ENCODE peak calls at places on chromosome 3, in five cellular contexts. V is hippocampal formation, L is kidney, T is thoracic aorta, X is mammary epithelial cell. H is an unnamed sample.
A peak's percentile ranks its signal among the peaks of the same experiment; 100 is the strongest.

GRCh38 chr3:36365829-36366228 is 14.5 kb upstream of the STAC start:
- DNase-seq in T (no peak), X (no peak), L (no peak), V (no peak), H (no peak)

GRCh38 chr3:67946446-67946845 is 292.0 kb upstream of the SUCLG2 start:
- DNase-seq in L (no peak), V (no peak), T (no peak), X (no peak), H (no peak)

GRCh38 chr3:140552403-140552802 is 125.5 kb upstream of the TRIM42 start:
- DNase-seq in T (no peak), V (no peak), X (no peak), L (no peak), H (no peak)

GRCh38 chr3:185733980-185734724 is 90.7 kb downstream of the IGF2BP2 start:
- DNase-seq in V (no peak), T (no peak), L (no peak), X (peak; percentile 80), H (no peak)

GRCh38 chr3:4856564-4856963 is 122.7 kb upstream of the BHLHE40 start:
- DNase-seq in T (no peak), X (no peak), V (no peak), L (no peak), H (no peak)

GRCh38 chr3:71542548-71543370 is 40.8 kb downstream of the FOXP1 start:
- DNase-seq in V (peak; percentile 70), T (peak; percentile 67), L (peak; percentile 93), X (peak; percentile 65), H (peak; percentile 88)

GRCh38 chr3:186589856-186590579 is 19.5 kb downstream of the DNAJB11 start:
- DNase-seq in V (no peak), L (no peak), T (no peak), X (peak; percentile 94), H (no peak)

GRCh38 chr3:31624054-31624709 is 91.5 kb downstream of the STT3B start:
- DNase-seq in X (no peak), T (no peak), V (no peak), L (no peak), H (no peak)

GRCh38 chr3:13215940-13216546 is 142.8 kb upstream of the IQSEC1 start:
- DNase-seq in T (no peak), L (peak; percentile 35), V (no peak), X (peak; percentile 72), H (no peak)

GRCh38 chr3:126110431-126111125 is 26.7 kb upstream of the SLC41A3 start:
- DNase-seq in V (no peak), T (no peak), L (peak; percentile 56), X (no peak), H (no peak)

GRCh38 chr3:165800970-165801369 is 36.3 kb downstream of the BCHE start:
- DNase-seq in X (no peak), L (no peak), V (no peak), T (no peak), H (no peak)

GRCh38 chr3:9416139-9416780 is 18.8 kb downstream of the SETD5 start:
- DNase-seq in X (peak; percentile 51), T (no peak), V (no peak), L (no peak), H (no peak)

GRCh38 chr3:134320749-134321148 is 53.5 kb downstream of the AMOTL2 start:
- DNase-seq in X (peak; percentile 81), T (no peak), L (no peak), V (no peak), H (no peak)

GRCh38 chr3:134347516-134347915 is 26.7 kb downstream of the AMOTL2 start:
- DNase-seq in L (no peak), T (no peak), X (no peak), V (no peak), H (peak; percentile 56)

GRCh38 chr3:180704532-180704931 is 25.2 kb upstream of the CCDC39 start:
- DNase-seq in T (no peak), V (no peak), X (no peak), L (no peak), H (no peak)

GRCh38 chr3:110430146-110430545 is 641.5 kb upstream of the NECTIN3 start:
- DNase-seq in V (no peak), L (no peak), X (no peak), T (no peak), H (no peak)

GRCh38 chr3:81744366-81744765 is 17.1 kb downstream of the GBE1 start:
- DNase-seq in X (peak; percentile 75), L (no peak), V (no peak), T (no peak), H (no peak)

GRCh38 chr3:85726241-85726640 is 767.5 kb downstream of the CADM2 start:
- DNase-seq in X (peak; percentile 82), L (no peak), T (no peak), V (no peak), H (no peak)

GRCh38 chr3:25064681-25065080 is 363.4 kb upstream of the RARB start:
- DNase-seq in X (no peak), L (no peak), T (no peak), V (no peak), H (no peak)

GRCh38 chr3:69032137-69032536 is 18.7 kb upstream of the EOGT start:
- DNase-seq in X (peak; percentile 13), T (no peak), L (no peak), V (no peak), H (no peak)

GRCh38 chr3:25155696-25156471 is 272.2 kb upstream of the RARB start:
- DNase-seq in L (no peak), X (no peak), V (no peak), T (no peak), H (no peak)

H was measured in mucosa of descending colon.